ENCODE peak calls at places on chromosomes 2 and 18, in ten cellular contexts. A is lower lobe of right lung, H is mammary epithelial cell, Z is neural progenitor cell, L is SJCRH30, P is aorta, D is cardiac muscle cell, B is IMR-90, T is Peyer's patch, Y is upper lobe of right lung. V is an unnamed sample. For H3K4me1, the result is how much of the 10 kb centered on the place peaks cover.

GRCh38 chr2:79782540-79782939 is 269.7 kb downstream of the CTNNA2 start:
- DNase-seq in Y (no peak), B (no peak), L (no peak), Z (peak), A (no peak), P (no peak), H (no peak), D (no peak), T (no peak), V (no peak)

GRCh38 chr18:75727479-75727878 is 300.0 kb upstream of the SMIM21 start:
- DNase-seq in D (peak), L (peak), P (no peak), Y (peak), B (peak), T (no peak), H (peak), Z (peak), A (no peak), V (peak)

GRCh38 chr2:238063414-238064189 is 2.8 kb downstream of the SCLY start:
- DNase-seq in T (no peak), B (no peak), Y (no peak), D (no peak), P (no peak), Z (peak), A (no peak), H (no peak), L (peak), V (no peak)

GRCh38 chr2:172864182-172864581 is 128.5 kb downstream of the RAPGEF4 start:
- DNase-seq in A (peak), Y (peak), H (no peak), L (peak), B (peak), T (no peak), Z (peak), P (peak), D (peak), V (peak)

GRCh38 chr2:44793322-44793870 is 148.1 kb upstream of the SIX3 start:
- DNase-seq in D (peak), A (no peak), Y (no peak), H (peak), B (peak), Z (peak), P (no peak), T (no peak), L (peak), V (no peak)

GRCh38 chr18:11752116-11752911 is 63.2 kb downstream of the GNAL start:
- DNase-seq in D (peak), P (no peak), L (no peak), T (no peak), B (peak), A (no peak), Y (no peak), H (no peak), Z (peak), V (no peak)

GRCh38 chr2:71721362-71721665 is 268.0 kb downstream of the DYSF start:
- DNase-seq in Z (no peak), A (no peak), P (peak), B (no peak), D (peak), Y (no peak), T (no peak), L (no peak), H (no peak), V (no peak)

GRCh38 chr2:53317863-53318262 is 449.7 kb upstream of the CHAC2 start:
- DNase-seq in B (peak), Y (no peak), Z (no peak), A (no peak), L (no peak), T (no peak), H (peak), P (no peak), D (no peak), V (no peak)

GRCh38 chr2:102667072-102667471 is 47.7 kb downstream of the SLC9A2 start:
- DNase-seq in Y (no peak), Z (no peak), D (no peak), A (no peak), T (no peak), P (no peak), H (peak), L (no peak), B (no peak), V (no peak)

GRCh38 chr2:80887923-80888322 is 583.4 kb upstream of the LRRTM1 start:
- DNase-seq in P (no peak), Z (no peak), A (no peak), T (no peak), B (no peak), H (no peak), Y (no peak), L (no peak), D (no peak), V (no peak)

GRCh38 chr2:80889009-80889408 is 584.5 kb upstream of the LRRTM1 start:
- DNase-seq in Z (no peak), A (no peak), D (no peak), Y (no peak), T (no peak), B (no peak), P (no peak), H (no peak), L (no peak), V (no peak)
- H3K4me1 ChIP-seq in Z (under half), A (under half), D (under half), Y (under half), T (under half), B (under half), P (under half), H (under half), L (under half), V (under half)

DNA sequence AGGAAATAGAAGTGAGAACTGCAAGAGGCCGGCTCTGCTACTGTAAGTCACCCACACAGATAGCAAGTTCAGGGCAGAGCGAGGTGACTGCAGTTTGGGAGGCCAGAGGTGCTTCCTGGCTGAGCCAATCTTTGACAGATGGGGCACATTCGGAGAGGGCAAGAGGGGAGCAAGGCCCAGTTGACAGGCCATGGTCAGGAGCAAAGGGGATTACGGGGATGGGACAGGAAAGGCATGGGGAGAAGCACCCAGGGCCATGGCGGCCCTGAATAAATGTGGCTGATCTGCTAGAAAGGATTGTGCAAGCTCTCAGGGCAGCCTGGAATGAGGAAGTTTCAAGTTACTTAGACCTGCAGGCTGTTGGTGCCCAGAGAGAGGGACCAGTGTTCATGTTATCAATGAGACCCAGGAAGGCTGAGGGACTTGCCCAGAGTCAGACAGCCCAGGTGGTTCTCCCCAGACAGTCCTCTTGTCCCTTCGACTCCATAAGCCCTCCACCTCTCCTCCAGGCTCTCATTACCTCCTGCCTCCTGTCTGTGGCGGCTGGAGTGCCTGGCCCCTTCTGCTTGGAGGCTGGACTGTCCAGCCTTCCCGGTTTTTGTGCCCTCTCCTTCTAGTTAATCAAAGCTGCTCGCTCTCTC is 123.3 kb downstream of the CTIF start:
- DNase-seq in Z (peak), A (no peak), D (peak), P (no peak), H (peak), T (no peak), L (peak), Y (no peak), B (peak), V (no peak)
- H3K27ac ChIP-seq in Z (no peak), A (peak), D (peak), P (no peak), H (no peak), T (no peak), L (no peak), Y (peak), B (peak), V (no peak)

GRCh38 chr2:130756041-130756720 is 841 bp downstream of the AMER3 start:
- DNase-seq in A (no peak), P (no peak), Z (peak), B (no peak), H (peak), T (no peak), Y (no peak), D (peak), L (no peak), V (no peak)
- H3K4me3 ChIP-seq in A (peak), P (no peak), Z (peak), B (no peak), H (no peak), T (peak), Y (no peak), D (peak), L (no peak), V (no peak)

DNA sequence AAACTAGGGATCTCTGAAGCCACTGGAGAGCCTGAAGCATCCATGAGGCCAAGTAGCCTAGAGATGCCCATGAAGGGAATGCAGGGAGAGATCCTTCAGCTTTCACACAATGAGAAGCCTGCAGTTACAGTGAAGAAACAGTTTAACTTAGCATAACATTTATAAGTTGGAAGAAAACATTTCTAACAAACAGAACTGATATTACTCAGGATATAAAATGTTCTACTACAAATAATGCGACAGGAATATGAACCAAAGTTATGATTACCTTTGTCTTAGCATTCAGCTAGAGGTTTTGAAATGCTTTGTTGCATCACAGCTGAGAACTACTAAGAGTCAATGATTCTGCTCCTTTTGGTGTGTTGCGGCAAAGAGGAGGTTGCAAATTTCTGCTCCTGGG is 6.9 kb upstream of the KYNU start:
- DNase-seq in T (no peak), D (no peak), B (peak), Y (no peak), H (no peak), P (no peak), Z (no peak), A (no peak), L (no peak), V (no peak)
- H3K4me1 ChIP-seq in T (under half), D (under half), B (under half), Y (under half), H (half or more), P (under half), Z (under half), A (under half), L (under half), V (under half)

V was measured in naive thymus-derived CD4-positive, alpha-beta T cell.